ENCODE peak calls at places on chromosomes 7 and 10, in five cellular contexts. One of them, this sample, is unnamed.
A peak's percentile ranks its signal among the peaks of the same experiment; 100 is the strongest.

GRCh38 chr10:13346912-13347234 is 1.2 kb downstream of the SEPHS1 start:
- DNase-seq in bronchial epithelial cell: no peak
- DNase-seq in astrocyte: no peak
- DNase-seq in CD4-positive, alpha-beta T cell: no peak
- DNase-seq in transverse colon: no peak
- DNase-seq in this sample: no peak

GRCh38 chr7:143909863-143910262 is 7.9 kb upstream of the TCAF1 start:
- DNase-seq in bronchial epithelial cell: no peak
- DNase-seq in astrocyte: no peak
- DNase-seq in CD4-positive, alpha-beta T cell: no peak
- DNase-seq in transverse colon: no peak
- DNase-seq in this sample: no peak

GRCh38 chr7:80833289-80834104 is 85.4 kb downstream of the SEMA3C start:
- DNase-seq in bronchial epithelial cell: peak; percentile 28
- DNase-seq in astrocyte: peak; percentile 96
- DNase-seq in CD4-positive, alpha-beta T cell: no peak
- DNase-seq in transverse colon: no peak
- DNase-seq in this sample: no peak

GRCh38 chr7:74482629-74483401 is 29.1 kb downstream of the GTF2IRD1 start:
- DNase-seq in bronchial epithelial cell: peak; percentile 83
- DNase-seq in astrocyte: peak; percentile 99
- DNase-seq in CD4-positive, alpha-beta T cell: no peak
- DNase-seq in transverse colon: no peak
- DNase-seq in this sample: no peak

GRCh38 chr7:127690806-127691205 is 38.8 kb downstream of the SND1 start:
- DNase-seq in bronchial epithelial cell: no peak
- DNase-seq in astrocyte: no peak
- DNase-seq in CD4-positive, alpha-beta T cell: no peak
- DNase-seq in transverse colon: no peak
- DNase-seq in this sample: no peak

GRCh38 chr7:134514663-134515062 is 12.7 kb upstream of the AKR1B10 start:
- DNase-seq in bronchial epithelial cell: peak; percentile 83
- DNase-seq in astrocyte: peak; percentile 47
- DNase-seq in CD4-positive, alpha-beta T cell: no peak
- DNase-seq in transverse colon: peak; percentile 12
- DNase-seq in this sample: no peak

GRCh38 chr7:64849250-64849923 is 53.7 kb upstream of the ZNF273 start:
- DNase-seq in bronchial epithelial cell: peak; percentile 95
- DNase-seq in astrocyte: peak; percentile 6
- DNase-seq in CD4-positive, alpha-beta T cell: no peak
- DNase-seq in transverse colon: no peak
- DNase-seq in this sample: no peak

GRCh38 chr10:117168135-117168674 is 29.1 kb upstream of the KCNK18 start:
- DNase-seq in bronchial epithelial cell: no peak
- DNase-seq in astrocyte: peak; percentile 10
- DNase-seq in CD4-positive, alpha-beta T cell: peak; percentile 62
- DNase-seq in transverse colon: peak; percentile 60
- DNase-seq in this sample: peak; percentile 54

GRCh38 chr10:132388901-132389630 is 7.9 kb upstream of the PWWP2B start:
- DNase-seq in bronchial epithelial cell: no peak
- DNase-seq in astrocyte: no peak
- DNase-seq in CD4-positive, alpha-beta T cell: no peak
- DNase-seq in transverse colon: peak; percentile 38
- DNase-seq in this sample: no peak

GRCh38 chr7:76505168-76506080 is 4.9 kb upstream of the UPK3B start:
- DNase-seq in bronchial epithelial cell: no peak
- DNase-seq in astrocyte: no peak
- DNase-seq in CD4-positive, alpha-beta T cell: no peak
- DNase-seq in transverse colon: no peak
- DNase-seq in this sample: no peak

GRCh38 chr7:127927339-127927679 is 103.9 kb downstream of the LRRC4 start:
- DNase-seq in bronchial epithelial cell: no peak
- DNase-seq in astrocyte: peak; percentile 60
- DNase-seq in CD4-positive, alpha-beta T cell: no peak
- DNase-seq in transverse colon: no peak
- DNase-seq in this sample: no peak

GRCh38 chr10:98168147-98168546 is 33.7 kb downstream of the R3HCC1L start:
- DNase-seq in bronchial epithelial cell: no peak
- DNase-seq in astrocyte: no peak
- DNase-seq in CD4-positive, alpha-beta T cell: no peak
- DNase-seq in transverse colon: no peak
- DNase-seq in this sample: no peak

GRCh38 chr10:49844775-49845561 is 82.8 kb upstream of the OGDHL start:
- DNase-seq in bronchial epithelial cell: peak; percentile 84
- DNase-seq in astrocyte: peak; percentile 36
- DNase-seq in CD4-positive, alpha-beta T cell: no peak
- DNase-seq in transverse colon: peak; percentile 26
- DNase-seq in this sample: no peak

GRCh38 chr7:133431134-133431711 is 178.3 kb downstream of the EXOC4 start:
- DNase-seq in bronchial epithelial cell: peak; percentile 74
- DNase-seq in astrocyte: no peak
- DNase-seq in CD4-positive, alpha-beta T cell: no peak
- DNase-seq in transverse colon: no peak
- DNase-seq in this sample: no peak

GRCh38 chr7:45033261-45033930 is 33.4 kb downstream of the CCM2 start:
- DNase-seq in bronchial epithelial cell: peak; percentile 77
- DNase-seq in astrocyte: peak; percentile 74
- DNase-seq in CD4-positive, alpha-beta T cell: no peak
- DNase-seq in transverse colon: no peak
- DNase-seq in this sample: no peak

GRCh38 chr10:100993986-100994708 is 5.5 kb upstream of the LZTS2 start:
- DNase-seq in bronchial epithelial cell: no peak
- DNase-seq in astrocyte: no peak
- DNase-seq in CD4-positive, alpha-beta T cell: no peak
- DNase-seq in transverse colon: no peak
- DNase-seq in this sample: no peak

GRCh38 chr10:58486821-58487220 is 25.9 kb upstream of the BICC1 start:
- DNase-seq in bronchial epithelial cell: peak; percentile 33
- DNase-seq in astrocyte: peak; percentile 68
- DNase-seq in CD4-positive, alpha-beta T cell: no peak
- DNase-seq in transverse colon: no peak
- DNase-seq in this sample: no peak

GRCh38 chr7:11742496-11742895 is 89.5 kb downstream of the THSD7A start:
- DNase-seq in bronchial epithelial cell: no peak
- DNase-seq in astrocyte: peak; percentile 83
- DNase-seq in CD4-positive, alpha-beta T cell: no peak
- DNase-seq in transverse colon: no peak
- DNase-seq in this sample: no peak

GRCh38 chr10:129131439-129132122 is 335.5 kb upstream of the MGMT start:
- DNase-seq in bronchial epithelial cell: no peak
- DNase-seq in astrocyte: no peak
- DNase-seq in CD4-positive, alpha-beta T cell: no peak
- DNase-seq in transverse colon: no peak
- DNase-seq in this sample: no peak

GRCh38 chr7:46494026-46494425 is 573.0 kb upstream of the IGFBP3 start:
- DNase-seq in bronchial epithelial cell: no peak
- DNase-seq in astrocyte: no peak
- DNase-seq in CD4-positive, alpha-beta T cell: no peak
- DNase-seq in transverse colon: no peak
- DNase-seq in this sample: no peak

DNA sequence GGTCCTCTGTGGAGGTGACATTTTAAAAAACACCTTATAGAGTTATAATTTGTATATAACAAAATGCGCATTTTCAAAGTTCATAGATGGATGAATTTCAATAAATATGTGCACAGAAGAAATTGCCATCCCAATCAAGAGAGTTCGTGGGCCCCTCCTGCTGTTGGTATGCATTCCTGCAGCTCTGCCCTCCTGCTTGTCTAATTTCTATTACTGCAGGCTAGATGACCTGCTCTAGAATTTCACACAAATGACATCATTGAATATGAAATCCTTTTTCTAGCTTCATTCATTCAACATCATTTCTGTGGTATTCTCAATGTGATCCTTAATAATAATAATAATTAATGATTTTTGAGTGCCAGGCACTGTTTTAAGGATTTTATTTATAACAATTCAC is 348.2 kb downstream of the SDK1 start:
- DNase-seq in bronchial epithelial cell: peak; percentile 10
- DNase-seq in astrocyte: no peak
- DNase-seq in CD4-positive, alpha-beta T cell: no peak
- DNase-seq in transverse colon: no peak
- DNase-seq in this sample: no peak
- TF ChIP-seq CTCF in bronchial epithelial cell: no peak
- TF ChIP-seq CTCF in astrocyte: peak; percentile 7
- TF ChIP-seq CTCF in CD4-positive, alpha-beta T cell: no peak
- TF ChIP-seq CTCF in transverse colon: no peak
- TF ChIP-seq CTCF in this sample: no peak

DNA sequence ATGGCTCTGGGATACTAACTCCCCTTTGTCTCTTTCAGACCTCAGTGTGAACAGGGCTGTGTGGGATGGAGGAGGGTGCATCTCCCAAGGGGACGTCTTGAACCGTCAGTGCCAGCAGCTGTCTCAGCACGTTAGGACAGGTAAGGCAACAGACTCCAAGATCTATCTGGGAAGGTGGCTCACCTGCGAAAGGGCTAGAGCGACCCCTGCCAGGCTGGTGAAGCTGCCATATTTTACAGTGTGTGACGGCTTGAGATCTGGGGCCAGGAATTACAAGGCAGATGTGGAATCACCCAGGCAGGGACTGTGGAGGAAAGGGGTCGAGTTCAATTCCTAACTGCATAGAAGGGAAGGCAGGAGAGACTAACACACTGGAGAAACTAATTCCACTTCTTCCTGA is 11.2 kb downstream of the MUC17 start:
- DNase-seq in bronchial epithelial cell: peak; percentile 18
- DNase-seq in astrocyte: no peak
- DNase-seq in CD4-positive, alpha-beta T cell: peak; percentile 8
- DNase-seq in transverse colon: peak; percentile 21
- DNase-seq in this sample: no peak
- TF ChIP-seq CTCF in bronchial epithelial cell: peak; percentile 3
- TF ChIP-seq CTCF in astrocyte: no peak
- TF ChIP-seq CTCF in CD4-positive, alpha-beta T cell: no peak
- TF ChIP-seq CTCF in transverse colon: no peak
- TF ChIP-seq CTCF in this sample: no peak

GRCh38 chr7:106110238-106110560 is 1.9 kb downstream of the SYPL1 start:
- DNase-seq in bronchial epithelial cell: peak; percentile 29
- DNase-seq in astrocyte: no peak
- DNase-seq in CD4-positive, alpha-beta T cell: no peak
- DNase-seq in transverse colon: no peak
- DNase-seq in this sample: no peak

GRCh38 chr7:106110885-106111670 is 1.0 kb downstream of the SYPL1 start:
- DNase-seq in bronchial epithelial cell: peak; percentile 47
- DNase-seq in astrocyte: no peak
- DNase-seq in CD4-positive, alpha-beta T cell: no peak
- DNase-seq in transverse colon: no peak
- DNase-seq in this sample: no peak

GRCh38 chr7:106112972-106113421 is 885 bp upstream of the SYPL1 start:
- DNase-seq in bronchial epithelial cell: no peak
- DNase-seq in astrocyte: no peak
- DNase-seq in CD4-positive, alpha-beta T cell: no peak
- DNase-seq in transverse colon: no peak
- DNase-seq in this sample: no peak

GRCh38 chr7:106111671-106112117 is 418 bp downstream of the SYPL1 start:
- DNase-seq in bronchial epithelial cell: peak; percentile 28
- DNase-seq in astrocyte: no peak
- DNase-seq in CD4-positive, alpha-beta T cell: no peak
- DNase-seq in transverse colon: peak; percentile 79
- DNase-seq in this sample: no peak

DNA sequence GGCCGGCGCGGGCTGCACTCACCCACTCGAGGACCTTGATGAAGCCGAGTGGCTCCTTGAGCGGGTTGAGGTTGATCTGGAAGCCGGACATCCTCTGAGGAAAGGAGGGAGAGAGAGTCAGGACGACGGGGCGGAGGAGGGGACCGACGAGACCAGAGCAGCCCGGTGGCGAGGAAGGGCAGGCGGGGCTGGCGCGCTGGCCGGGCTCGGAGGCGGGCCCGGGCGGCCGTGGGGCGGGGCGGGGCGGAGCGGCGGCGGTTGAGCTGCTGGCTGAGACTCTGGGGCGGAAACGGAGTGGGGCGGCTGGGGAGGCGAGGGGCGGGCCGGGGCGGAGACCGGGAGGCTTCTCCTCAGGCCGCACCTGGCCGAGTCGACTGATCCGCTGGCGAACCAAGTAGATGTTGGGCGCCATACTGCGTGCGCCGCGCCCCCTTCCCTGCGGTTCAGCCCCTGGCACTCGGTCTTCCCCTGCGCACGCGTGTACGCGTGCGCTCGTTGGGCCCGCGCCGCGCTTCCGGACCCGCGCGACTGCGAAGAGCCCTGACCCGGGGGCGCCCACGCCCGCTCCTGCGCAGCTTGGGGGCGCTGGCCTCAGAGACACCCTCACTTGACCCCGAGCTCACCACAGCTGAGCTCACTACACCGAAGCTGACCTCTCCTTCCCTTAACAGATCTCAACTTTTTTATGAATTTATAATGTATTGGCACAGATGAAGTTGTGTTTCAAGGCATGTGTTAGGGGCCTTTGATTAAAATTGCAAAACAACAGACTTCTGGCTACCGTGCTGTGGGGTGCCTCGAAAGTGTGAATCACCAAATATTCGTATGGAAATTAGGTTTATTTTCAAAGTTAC is at the start of gene SYPL1:
- DNase-seq in bronchial epithelial cell: peak; percentile 79
- DNase-seq in astrocyte: peak; percentile 82
- DNase-seq in CD4-positive, alpha-beta T cell: peak; percentile 93
- DNase-seq in transverse colon: peak; percentile 96
- DNase-seq in this sample: peak; percentile 94
- TF ChIP-seq CTCF in bronchial epithelial cell: no peak
- TF ChIP-seq CTCF in astrocyte: no peak
- TF ChIP-seq CTCF in CD4-positive, alpha-beta T cell: no peak
- TF ChIP-seq CTCF in transverse colon: no peak
- TF ChIP-seq CTCF in this sample: no peak

DNA sequence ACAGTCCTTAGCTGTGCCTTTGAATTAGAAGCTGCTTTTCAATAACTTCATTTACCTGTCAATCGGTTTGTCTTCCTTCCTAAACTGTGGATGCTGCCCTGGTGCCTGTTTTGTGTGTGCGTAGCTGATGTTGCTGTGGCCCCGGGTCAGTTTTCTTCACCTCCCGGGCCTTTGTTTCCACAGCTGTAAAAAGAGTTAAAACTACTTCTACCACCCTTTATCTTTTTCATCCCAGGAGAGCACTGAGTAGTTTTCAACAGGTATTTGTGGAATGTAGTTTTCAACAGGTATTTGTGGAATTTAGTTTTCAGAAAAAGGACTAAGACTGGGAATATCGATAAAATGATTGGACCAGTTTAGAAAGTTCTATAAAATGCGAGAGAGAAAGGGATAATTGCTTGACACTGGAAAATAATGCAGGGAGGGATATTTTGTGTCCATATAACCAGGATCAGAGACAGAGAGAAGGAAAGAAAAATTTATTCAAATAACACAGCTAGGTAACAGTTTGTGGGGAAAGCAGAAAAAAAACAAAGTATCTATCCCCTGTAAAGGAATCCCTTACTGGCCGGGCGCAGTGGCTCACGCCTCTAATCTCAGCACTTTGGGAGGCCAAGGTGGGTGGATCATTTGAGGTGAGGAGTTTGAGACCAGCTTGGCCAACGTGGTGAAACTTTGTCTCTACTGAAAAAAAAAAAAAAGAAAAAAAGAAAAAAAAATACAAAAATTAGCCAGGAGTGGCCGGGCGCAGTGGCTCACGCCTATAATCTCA is 15.9 kb upstream of the IGF2BP3 start:
- DNase-seq in bronchial epithelial cell: no peak
- DNase-seq in astrocyte: no peak
- DNase-seq in CD4-positive, alpha-beta T cell: no peak
- DNase-seq in transverse colon: no peak
- DNase-seq in this sample: no peak
- TF ChIP-seq CTCF in bronchial epithelial cell: no peak
- TF ChIP-seq CTCF in astrocyte: no peak
- TF ChIP-seq CTCF in CD4-positive, alpha-beta T cell: no peak
- TF ChIP-seq CTCF in transverse colon: no peak
- TF ChIP-seq CTCF in this sample: no peak

GRCh38 chr7:68176974-68177373 is 1180.3 kb downstream of the TYW1 start:
- DNase-seq in bronchial epithelial cell: peak; percentile 33
- DNase-seq in astrocyte: peak; percentile 59
- DNase-seq in CD4-positive, alpha-beta T cell: no peak
- DNase-seq in transverse colon: no peak
- DNase-seq in this sample: no peak
- TF ChIP-seq CTCF in bronchial epithelial cell: peak; percentile 37
- TF ChIP-seq CTCF in astrocyte: peak; percentile 61
- TF ChIP-seq CTCF in CD4-positive, alpha-beta T cell: no peak
- TF ChIP-seq CTCF in transverse colon: peak; percentile 38
- TF ChIP-seq CTCF in this sample: no peak